ENCODE peak calls at places on chromosomes 3 and 15, in four cellular contexts. One of them, this sample, is unnamed. For H3K36me3, the result is how much of the 10 kb centered on the place peaks cover.

GRCh38 chr3:39000008-39000450 is 51.7 kb downstream of the SCN11A start:
- DNase-seq in neural progenitor cell: peak
- DNase-seq in gastrocnemius medialis: no peak
- DNase-seq in endodermal cell: no peak
- DNase-seq in this sample: peak

GRCh38 chr3:66312039-66312438 is 91.2 kb downstream of the SLC25A26 start:
- DNase-seq in endodermal cell: no peak
- DNase-seq in gastrocnemius medialis: no peak
- DNase-seq in neural progenitor cell: no peak
- DNase-seq in this sample: no peak

GRCh38 chr3:72381584-72381983 is 466.7 kb downstream of the SHQ1 start:
- DNase-seq in endodermal cell: no peak
- DNase-seq in gastrocnemius medialis: no peak
- DNase-seq in neural progenitor cell: no peak
- DNase-seq in this sample: no peak

GRCh38 chr3:143145951-143146350 is 26.4 kb downstream of the CHST2 start:
- DNase-seq in neural progenitor cell: no peak
- DNase-seq in endodermal cell: no peak
- DNase-seq in gastrocnemius medialis: no peak
- DNase-seq in this sample: no peak

GRCh38 chr3:49674491-49674983 is 386 bp downstream of the APEH start:
- DNase-seq in endodermal cell: no peak
- DNase-seq in gastrocnemius medialis: no peak
- DNase-seq in neural progenitor cell: no peak
- DNase-seq in this sample: no peak

GRCh38 chr3:122101646-122102045 is 46.5 kb downstream of the CD86 start:
- DNase-seq in neural progenitor cell: peak
- DNase-seq in endodermal cell: no peak
- DNase-seq in gastrocnemius medialis: no peak
- DNase-seq in this sample: peak

GRCh38 chr15:48400086-48400485 is 68.9 kb downstream of the DUT start:
- DNase-seq in endodermal cell: no peak
- DNase-seq in gastrocnemius medialis: no peak
- DNase-seq in neural progenitor cell: no peak
- DNase-seq in this sample: no peak

GRCh38 chr3:62109534-62109933 is 263.8 kb downstream of the FEZF2 start:
- DNase-seq in neural progenitor cell: no peak
- DNase-seq in endodermal cell: peak
- DNase-seq in gastrocnemius medialis: no peak
- DNase-seq in this sample: no peak

DNA sequence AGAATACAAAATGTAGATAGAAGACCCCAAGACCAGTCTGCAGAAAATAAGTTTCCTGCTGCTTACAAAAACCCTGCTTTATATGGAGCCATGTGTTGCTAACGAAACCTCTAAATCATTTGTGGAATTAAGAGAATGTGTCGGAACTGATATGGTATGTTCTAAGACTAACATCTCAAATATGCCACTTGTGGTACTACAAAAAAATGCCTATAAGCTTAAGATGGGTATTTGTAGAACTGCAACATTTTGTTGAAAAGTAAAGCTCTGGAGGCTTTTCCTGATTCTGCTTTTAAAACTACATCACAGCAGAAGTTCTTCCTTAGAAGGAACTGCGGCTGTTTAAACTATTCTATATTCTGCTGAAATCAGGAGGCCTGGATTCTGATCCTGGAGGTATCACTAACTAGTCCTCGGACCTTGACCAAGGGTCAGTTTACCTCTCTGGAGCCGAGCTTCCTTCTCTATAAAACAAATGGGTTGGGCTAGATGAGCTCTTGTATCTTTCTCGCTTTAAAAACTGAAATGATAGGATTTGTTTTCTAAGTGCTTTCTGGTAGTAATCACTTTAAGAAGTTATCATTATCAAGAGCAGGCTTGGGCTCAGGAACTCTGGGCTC is 74.9 kb downstream of the RAD18 start:
- DNase-seq in neural progenitor cell: no peak
- DNase-seq in gastrocnemius medialis: no peak
- DNase-seq in endodermal cell: no peak
- DNase-seq in this sample: peak
- H3K4me3 ChIP-seq in neural progenitor cell: no peak
- H3K4me3 ChIP-seq in gastrocnemius medialis: no peak
- H3K4me3 ChIP-seq in endodermal cell: no peak
- H3K4me3 ChIP-seq in this sample: no peak

GRCh38 chr15:90808517-90808939 is 59.9 kb upstream of the FURIN start:
- DNase-seq in gastrocnemius medialis: no peak
- DNase-seq in endodermal cell: peak
- DNase-seq in neural progenitor cell: no peak
- DNase-seq in this sample: no peak
- H3K36me3 ChIP-seq in gastrocnemius medialis: under half
- H3K36me3 ChIP-seq in endodermal cell: under half
- H3K36me3 ChIP-seq in neural progenitor cell: under half
- H3K36me3 ChIP-seq in this sample: under half

GRCh38 chr15:56241374-56242085 is 2.1 kb downstream of the RFX7 start:
- DNase-seq in neural progenitor cell: no peak
- DNase-seq in endodermal cell: no peak
- DNase-seq in gastrocnemius medialis: no peak
- DNase-seq in this sample: peak
- H3K4me3 ChIP-seq in neural progenitor cell: peak
- H3K4me3 ChIP-seq in endodermal cell: peak
- H3K4me3 ChIP-seq in gastrocnemius medialis: peak
- H3K4me3 ChIP-seq in this sample: no peak

DNA sequence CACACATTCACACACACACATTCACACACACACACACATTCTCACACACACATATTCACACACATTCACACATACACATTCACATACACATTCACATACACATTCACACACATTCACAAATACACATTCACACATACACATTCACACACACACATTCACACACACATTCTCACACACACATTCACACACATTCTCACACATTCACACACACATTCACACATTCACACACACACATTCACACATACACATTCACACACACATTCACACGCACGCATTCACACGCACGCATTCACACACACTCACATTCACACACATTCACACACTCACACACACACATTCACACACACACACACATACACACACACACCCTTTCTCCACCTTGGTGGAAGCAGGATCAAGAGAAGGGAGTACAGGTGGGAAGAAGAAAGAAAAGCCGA is 5.7 kb upstream of the HAPLN3 start:
- DNase-seq in neural progenitor cell: no peak
- DNase-seq in gastrocnemius medialis: no peak
- DNase-seq in endodermal cell: no peak
- DNase-seq in this sample: no peak
- H3K36me3 ChIP-seq in neural progenitor cell: under half
- H3K36me3 ChIP-seq in gastrocnemius medialis: half or more
- H3K36me3 ChIP-seq in endodermal cell: under half
- H3K36me3 ChIP-seq in this sample: under half

DNA sequence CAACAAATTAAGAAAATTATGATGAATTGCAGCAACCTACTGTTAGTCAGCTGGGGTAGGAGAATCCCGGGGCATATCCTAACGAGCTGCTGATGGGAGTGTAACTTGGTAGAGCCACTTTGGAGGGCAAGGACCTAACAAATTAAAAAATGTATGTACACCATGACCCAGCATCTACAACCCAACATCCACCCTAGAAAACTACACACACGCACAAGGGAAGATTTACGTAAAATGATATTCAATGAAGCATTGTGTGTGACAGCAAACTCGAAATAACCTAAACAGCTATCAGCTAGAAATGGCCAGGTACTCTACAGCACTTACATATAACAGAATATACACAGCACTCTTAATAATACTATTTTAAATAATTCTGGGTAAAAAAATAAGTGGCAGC is 1.8 kb downstream of the BCL2A1 start:
- DNase-seq in endodermal cell: no peak
- DNase-seq in gastrocnemius medialis: no peak
- DNase-seq in neural progenitor cell: no peak
- DNase-seq in this sample: no peak
- H3K4me3 ChIP-seq in endodermal cell: no peak
- H3K4me3 ChIP-seq in gastrocnemius medialis: no peak
- H3K4me3 ChIP-seq in neural progenitor cell: no peak
- H3K4me3 ChIP-seq in this sample: no peak

GRCh38 chr3:48408823-48409281 is 21.0 kb downstream of the PLXNB1 start:
- DNase-seq in endodermal cell: peak
- DNase-seq in gastrocnemius medialis: peak
- DNase-seq in neural progenitor cell: no peak
- DNase-seq in this sample: no peak
- H3K36me3 ChIP-seq in endodermal cell: half or more
- H3K36me3 ChIP-seq in gastrocnemius medialis: under half
- H3K36me3 ChIP-seq in neural progenitor cell: under half
- H3K36me3 ChIP-seq in this sample: under half